ENCODE peak calls at places on chromosome 20, in five cellular contexts. C, L, R, J and M are unnamed samples.
A peak's percentile ranks its signal among the peaks of the same experiment; 100 is the strongest.

GRCh38 chr20:17875981-17876385 is 92.6 kb downstream of the SNX5 start:
- DNase-seq in J (peak; percentile 67), C (no peak), R (no peak), L (no peak), M (no peak)

GRCh38 chr20:49361872-49362663 is 84.2 kb upstream of the ZNFX1 start:
- DNase-seq in R (no peak), J (peak; percentile 83), C (no peak), L (no peak), M (no peak)

GRCh38 chr20:61936701-61937131 is 129.0 kb downstream of the TAF4 start:
- DNase-seq in C (no peak), L (no peak), J (peak; percentile 53), R (peak; percentile 66), M (no peak)

GRCh38 chr20:33408716-33409654 is 7.7 kb upstream of the CDK5RAP1 start:
- DNase-seq in C (no peak), J (no peak), L (no peak), R (no peak), M (no peak)

GRCh38 chr20:59920944-59921343 is 12.5 kb downstream of the SYCP2 start:
- DNase-seq in C (no peak), R (no peak), L (no peak), J (no peak), M (no peak)

GRCh38 chr20:63387917-63388316 is 26.8 kb upstream of the CHRNA4 start:
- DNase-seq in C (no peak), J (no peak), L (no peak), R (peak; percentile 33), M (no peak)

GRCh38 chr20:64084209-64085152 is at the start of gene LKAAEAR1:
- DNase-seq in C (no peak), R (peak; percentile 70), J (no peak), L (no peak), M (no peak)

GRCh38 chr20:53319200-53319599 is 274.4 kb downstream of the ZNF217 start:
- DNase-seq in R (no peak), J (no peak), L (no peak), C (no peak), M (no peak)

GRCh38 chr20:3900187-3900604 is 11.0 kb downstream of the PANK2 start:
- DNase-seq in L (no peak), R (no peak), J (no peak), C (no peak), M (no peak)

GRCh38 chr20:25686081-25687077 is 10.3 kb downstream of the ZNF337 start:
- DNase-seq in J (no peak), C (no peak), L (no peak), R (no peak), M (no peak)

GRCh38 chr20:38321959-38322598 is 18.1 kb downstream of the BPI start:
- DNase-seq in J (peak; percentile 72), R (no peak), L (peak; percentile 52), C (no peak), M (no peak)

GRCh38 chr20:1489764-1490436 is 1.3 kb downstream of the SIRPB2 start:
- DNase-seq in R (no peak), C (no peak), L (no peak), J (peak; percentile 72), M (peak; percentile 62)

GRCh38 chr20:1484438-1485120 is 6.6 kb downstream of the SIRPB2 start:
- DNase-seq in C (no peak), R (no peak), L (no peak), J (no peak), M (no peak)

GRCh38 chr20:1490643-1491042 is 577 bp downstream of the SIRPB2 start:
- DNase-seq in C (no peak), L (no peak), J (no peak), R (no peak), M (peak; percentile 16)

GRCh38 chr20:1489328-1489727 is 1.9 kb downstream of the SIRPB2 start:
- DNase-seq in C (no peak), L (no peak), J (no peak), R (no peak), M (peak; percentile 45)

GRCh38 chr20:1486566-1486965 is 4.7 kb downstream of the SIRPB2 start:
- DNase-seq in L (no peak), C (no peak), R (no peak), J (no peak), M (no peak)
- TF ChIP-seq CTCF in L (no peak), C (no peak), R (no peak), J (no peak), M (no peak)

DNA sequence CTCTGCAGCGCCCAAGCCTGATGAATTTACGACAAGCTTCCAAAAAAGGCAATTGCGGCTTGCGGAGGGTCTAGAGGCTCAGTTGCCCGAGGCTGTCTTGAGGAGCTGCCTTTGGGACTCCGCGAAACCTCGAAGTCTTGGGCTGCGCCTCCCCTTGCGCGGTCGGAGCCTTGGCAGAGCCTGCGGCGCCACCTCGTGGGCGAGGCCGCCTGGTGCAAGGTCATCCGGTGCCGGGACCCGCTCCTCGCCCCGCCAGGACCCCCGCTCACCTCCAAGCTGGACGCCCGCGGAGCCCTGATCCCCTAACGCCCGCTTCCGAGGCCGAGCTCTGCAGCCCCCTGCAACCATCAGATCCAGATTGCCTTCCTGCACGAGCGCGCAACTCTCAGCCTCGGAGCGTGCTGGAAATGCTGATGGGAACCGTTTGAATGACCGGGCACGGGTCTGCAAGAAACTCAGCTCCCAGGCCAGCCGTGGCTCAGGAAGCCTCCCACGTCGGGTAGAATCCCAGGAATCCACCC is 14.9 kb upstream of the FAM210B start:
- DNase-seq in C (peak; percentile 84), R (peak; percentile 87), J (no peak), L (peak; percentile 79), M (no peak)
- TF ChIP-seq CTCF in C (peak; percentile 66), R (peak; percentile 48), J (no peak), L (peak; percentile 90), M (no peak)

GRCh38 chr20:14336667-14337066 is 745 bp downstream of the FLRT3 start:
- DNase-seq in L (no peak), C (no peak), R (no peak), J (no peak), M (no peak)
- TF ChIP-seq CTCF in L (no peak), C (no peak), R (no peak), J (no peak), M (no peak)

GRCh38 chr20:5056801-5057599 is 55.7 kb upstream of the SLC23A2 start:
- DNase-seq in R (peak; percentile 85), J (no peak), C (no peak), L (peak; percentile 57), M (no peak)
- TF ChIP-seq CTCF in R (peak; percentile 40), J (no peak), C (peak; percentile 45), L (peak; percentile 45), M (no peak)